ENCODE peak calls at places on chromosomes 5 and 9, in nine cellular contexts. E is effector CD4-positive, alpha-beta T cell; S is NCI-H2029 treated with DMSO at 0.1 percent for 48 hours; Z is left lobe of liver; N is NCI-H1105 treated with DMSO at 0.1 percent for 48 hours; Q is neural crest cell; J is Right ventricle myocardium superior; G is SK-MEL-5; V is T-helper 2 cell. W is an unnamed sample.

GRCh38 chr9:126398403-126399058 is 71.9 kb downstream of the MVB12B start:
- DNase-seq in E (peak), J (peak), G (peak), Z (peak), V (peak), Q (peak), N (peak), S (peak), W (no peak)

GRCh38 chr5:116759860-116760644 is 185.4 kb upstream of the SEMA6A start:
- DNase-seq in S (no peak), J (no peak), N (no peak), G (no peak), E (no peak), Q (no peak), Z (no peak), V (no peak), W (no peak)

GRCh38 chr9:20322212-20322611 is 300.1 kb downstream of the MLLT3 start:
- DNase-seq in G (no peak), E (no peak), V (no peak), Q (no peak), S (no peak), J (no peak), N (no peak), Z (no peak), W (no peak)

GRCh38 chr5:73256462-73257260 is 83.7 kb downstream of the TMEM174 start:
- DNase-seq in Z (no peak), S (no peak), E (no peak), J (no peak), V (no peak), N (no peak), G (no peak), Q (no peak), W (no peak)

GRCh38 chr9:136943291-136944093 is 1.0 kb downstream of the FBXW5 start:
- DNase-seq in J (no peak), S (no peak), Z (peak), E (no peak), N (no peak), V (peak), G (no peak), Q (peak), W (no peak)

GRCh38 chr9:101485873-101486692 is 47.6 kb upstream of the RNF20 start:
- DNase-seq in V (no peak), S (no peak), E (no peak), Q (peak), N (peak), G (no peak), Z (peak), J (peak), W (no peak)

GRCh38 chr5:218457-219289 is 553 bp downstream of the SDHA start:
- DNase-seq in E (no peak), V (peak), G (peak), J (peak), N (no peak), Z (peak), S (no peak), Q (peak), W (no peak)

GRCh38 chr5:150224483-150225027 is 34.7 kb downstream of the SLC6A7 start:
- DNase-seq in Q (no peak), E (no peak), G (no peak), S (no peak), J (no peak), V (no peak), Z (no peak), N (no peak), W (no peak)

GRCh38 chr5:72427016-72427415 is 80.2 kb downstream of the ZNF366 start:
- DNase-seq in E (no peak), J (no peak), G (no peak), S (no peak), V (no peak), Z (no peak), Q (no peak), N (no peak), W (no peak)

GRCh38 chr9:31542384-31543055 is 841.9 kb upstream of the ACO1 start:
- DNase-seq in V (peak), G (peak), E (peak), J (no peak), Q (peak), Z (no peak), N (peak), S (no peak), W (peak)

GRCh38 chr5:91219803-91220371 is 163.2 kb downstream of the ARRDC3 start:
- DNase-seq in Z (no peak), G (peak), J (peak), Q (no peak), E (no peak), N (no peak), S (no peak), V (peak), W (no peak)

GRCh38 chr5:160311491-160312138 is 749 bp downstream of the CCNJL start:
- DNase-seq in S (no peak), Q (peak), V (no peak), G (peak), E (no peak), Z (no peak), N (no peak), J (peak), W (no peak)

GRCh38 chr9:21616082-21616778 is 134.1 kb upstream of the IFNE start:
- DNase-seq in Q (no peak), G (no peak), Z (no peak), E (no peak), J (no peak), N (no peak), S (no peak), V (no peak), W (no peak)

GRCh38 chr5:96008487-96008886 is 46.8 kb upstream of the ELL2 start:
- DNase-seq in V (no peak), N (no peak), J (no peak), Q (no peak), Z (no peak), S (no peak), E (no peak), G (no peak), W (no peak)

GRCh38 chr9:129290606-129291005 is 112.5 kb upstream of the IER5L start:
- DNase-seq in Q (no peak), S (no peak), J (no peak), Z (peak), N (no peak), E (no peak), V (no peak), G (no peak), W (no peak)

GRCh38 chr5:87029951-87030350 is 237.7 kb upstream of the RASA1 start:
- DNase-seq in E (no peak), Q (no peak), V (no peak), S (no peak), G (no peak), N (no peak), J (no peak), Z (no peak), W (no peak)

GRCh38 chr5:1649554-1649953 is 125.8 kb upstream of the LPCAT1 start:
- DNase-seq in Z (no peak), N (no peak), S (no peak), E (no peak), V (no peak), Q (no peak), J (no peak), G (no peak), W (no peak)

GRCh38 chr5:174623018-174623417 is 101.4 kb upstream of the MSX2 start:
- DNase-seq in V (no peak), E (no peak), N (no peak), Z (no peak), S (no peak), G (no peak), Q (no peak), J (no peak), W (no peak)

GRCh38 chr9:133788819-133789733 is 50.9 kb upstream of the SARDH start:
- DNase-seq in J (peak), Q (no peak), N (no peak), Z (peak), S (peak), G (no peak), V (no peak), E (no peak), W (no peak)

GRCh38 chr9:33051149-33051548 is 25.3 kb downstream of the SMU1 start:
- DNase-seq in J (no peak), Q (no peak), E (no peak), G (no peak), N (no peak), S (no peak), Z (no peak), V (no peak), W (no peak)

GRCh38 chr5:134133995-134134541 is 19.6 kb downstream of the TCF7 start:
- DNase-seq in Q (no peak), E (peak), Z (no peak), V (no peak), N (no peak), J (peak), G (no peak), S (no peak), W (no peak)

GRCh38 chr5:95178046-95178651 is 106.7 kb downstream of the MCTP1 start:
- DNase-seq in S (peak), J (no peak), Q (peak), Z (no peak), N (peak), E (no peak), V (no peak), G (peak), W (peak)

W was measured in brain pericyte.